ENCODE peak calls at places on chromosomes 6 and 20, in five cellular contexts. D is EL, E is brain microvascular endothelial cell, Y is amniotic stem cell, I is NCI-H1105. V is an unnamed sample.
A peak's percentile ranks its signal among the peaks of the same experiment; 100 is the strongest.

GRCh38 chr20:59055302-59055701 is 12.7 kb upstream of the PRELID3B start:
- DNase-seq in E (no peak), I (no peak), D (peak; percentile 21), Y (no peak), V (no peak)

GRCh38 chr6:35185302-35185681 is 28.5 kb upstream of the SCUBE3 start:
- DNase-seq in E (peak; percentile 44), I (no peak), Y (no peak), D (peak; percentile 77), V (peak; percentile 84)

GRCh38 chr20:61668771-61669503 is 396.7 kb downstream of the TAF4 start:
- DNase-seq in I (no peak), D (no peak), Y (no peak), E (no peak), V (no peak)

GRCh38 chr6:27040244-27041042 is 207.1 kb upstream of the PRSS16 start:
- DNase-seq in I (no peak), D (peak; percentile 3), Y (no peak), E (no peak), V (no peak)

GRCh38 chr6:26304213-26305096 is 60.5 kb upstream of the BTN3A2 start:
- DNase-seq in Y (peak; percentile 65), D (peak; percentile 72), E (peak; percentile 72), I (no peak), V (no peak)

GRCh38 chr6:78397537-78397936 is 469.8 kb upstream of the IRAK1BP1 start:
- DNase-seq in D (no peak), Y (no peak), I (no peak), E (no peak), V (no peak)

GRCh38 chr6:4446982-4447381 is 311.6 kb upstream of the ECI2 start:
- DNase-seq in Y (no peak), I (no peak), D (peak; percentile 26), E (peak; percentile 82), V (no peak)

GRCh38 chr6:80725156-80725930 is 618.9 kb downstream of the BCKDHB start:
- DNase-seq in E (no peak), Y (no peak), D (peak; percentile 31), I (no peak), V (no peak)

GRCh38 chr6:156658596-156659316 is 118.4 kb upstream of the ARID1B start:
- DNase-seq in I (no peak), Y (no peak), D (peak; percentile 13), E (no peak), V (no peak)

GRCh38 chr6:32249262-32249661 is 25.4 kb upstream of the NOTCH4 start:
- DNase-seq in Y (no peak), E (no peak), I (no peak), D (no peak), V (no peak)

GRCh38 chr20:24950836-24951525 is 1.9 kb downstream of the CST7 start:
- DNase-seq in D (no peak), Y (no peak), E (no peak), I (no peak), V (no peak)

GRCh38 chr6:158660331-158660730 is 10.5 kb downstream of the SYTL3 start:
- DNase-seq in I (peak; percentile 98), E (no peak), Y (no peak), D (peak; percentile 15), V (no peak)

GRCh38 chr6:42260972-42261371 is 43.3 kb upstream of the MRPS10 start:
- DNase-seq in E (no peak), Y (no peak), I (no peak), D (peak; percentile 24), V (no peak)

GRCh38 chr6:53741417-53741816 is 53.4 kb upstream of the LRRC1 start:
- DNase-seq in E (no peak), I (no peak), Y (no peak), D (no peak), V (no peak)

GRCh38 chr6:24858154-24858801 is 59.6 kb upstream of the ARMH2 start:
- DNase-seq in I (no peak), D (peak; percentile 19), E (no peak), Y (no peak), V (no peak)

GRCh38 chr6:41705996-41706835 is 29.2 kb downstream of the TFEB start:
- DNase-seq in Y (peak; percentile 22), I (no peak), D (peak; percentile 78), E (peak; percentile 56), V (peak; percentile 74)

GRCh38 chr20:12837646-12838045 is 171.1 kb upstream of the SPTLC3 start:
- DNase-seq in Y (no peak), E (no peak), D (no peak), I (no peak), V (no peak)

GRCh38 chr6:26501482-26501986 is 1.4 kb downstream of the BTN1A1 start:
- DNase-seq in I (no peak), E (no peak), D (peak; percentile 31), Y (no peak), V (no peak)

GRCh38 chr6:81938991-81939773 is 186.7 kb upstream of the TENT5A start:
- DNase-seq in I (no peak), D (peak; percentile 90), Y (peak; percentile 39), E (peak; percentile 47), V (no peak)